ENCODE peak calls at places on chromosome 17, in four cellular contexts. R is left ventricle myocardium inferior, B is mucosa of descending colon, X is uterus. Y is an unnamed sample.

GRCh38 chr17:2215616-2216364 is 87.8 kb downstream of the SMG6 start:
- DNase-seq in X (peak), R (peak), B (peak), Y (peak)

GRCh38 chr17:79930077-79930785 is 91.0 kb upstream of the CBX4 start:
- DNase-seq in X (no peak), B (no peak), R (no peak), Y (no peak)

GRCh38 chr17:80023261-80024205 is 12.1 kb downstream of the TBC1D16 start:
- DNase-seq in X (peak), B (no peak), R (no peak), Y (no peak)

GRCh38 chr17:4543557-4544026 is 11.6 kb downstream of the MYBBP1A start:
- DNase-seq in X (no peak), B (no peak), R (no peak), Y (no peak)

GRCh38 chr17:63474174-63474913 is 2.5 kb upstream of the ACE start:
- DNase-seq in B (peak), X (no peak), R (peak), Y (peak)

GRCh38 chr17:57744195-57745170 is 616 bp downstream of the CCDC182 start:
- DNase-seq in X (no peak), B (no peak), R (no peak), Y (no peak)

GRCh38 chr17:17877548-17878358 is 41.0 kb upstream of the SREBF1 start:
- DNase-seq in R (peak), B (peak), X (peak), Y (peak)

GRCh38 chr17:27402943-27403342 is 53.3 kb upstream of the KSR1 start:
- DNase-seq in B (no peak), R (no peak), X (no peak), Y (no peak)

GRCh38 chr17:31093866-31094599 is 744 bp upstream of the NF1 start:
- DNase-seq in X (no peak), R (no peak), B (peak), Y (no peak)

GRCh38 chr17:42913527-42913926 is 12.9 kb downstream of the G6PC1 start:
- DNase-seq in X (no peak), B (no peak), R (no peak), Y (no peak)

GRCh38 chr17:82685291-82685690 is 13.2 kb downstream of the RAB40B start:
- DNase-seq in B (no peak), R (no peak), X (no peak), Y (no peak)

GRCh38 chr17:12402963-12403622 is 262.6 kb upstream of the MYOCD start:
- DNase-seq in R (no peak), X (no peak), B (no peak), Y (no peak)

GRCh38 chr17:27381007-27381501 is 75.2 kb upstream of the KSR1 start:
- DNase-seq in X (peak), R (peak), B (peak), Y (peak)

GRCh38 chr17:77356690-77357201 is 216.0 kb downstream of the SEC14L1 start:
- DNase-seq in X (peak), B (peak), R (no peak), Y (peak)

GRCh38 chr17:61338874-61339478 is 60.7 kb upstream of the TBX2 start:
- DNase-seq in B (no peak), R (no peak), X (no peak), Y (no peak)

GRCh38 chr17:19867094-19867653 is 562 bp downstream of the ULK2 start:
- DNase-seq in B (peak), R (peak), X (peak), Y (peak)

GRCh38 chr17:2876467-2876866 is 80.2 kb downstream of the RAP1GAP2 start:
- DNase-seq in B (no peak), R (no peak), X (no peak), Y (no peak)

GRCh38 chr17:20234266-20234665 is 225.1 kb downstream of the SPECC1 start:
- DNase-seq in X (no peak), R (no peak), B (no peak), Y (no peak)

GRCh38 chr17:27741361-27741861 is 58.9 kb downstream of the NOS2 start:
- DNase-seq in B (no peak), R (no peak), X (no peak), Y (peak)

GRCh38 chr17:78650093-78650715 is 73.0 kb upstream of the DNAH17 start:
- DNase-seq in X (no peak), R (no peak), B (no peak), Y (no peak)

GRCh38 chr17:1713878-1714487 is 3.8 kb upstream of the TLCD2 start:
- DNase-seq in R (no peak), B (peak), X (peak), Y (peak)

GRCh38 chr17:8696951-8697745 is 47.5 kb downstream of the CCDC42 start:
- DNase-seq in R (no peak), X (peak), B (no peak), Y (no peak)

GRCh38 chr17:45681706-45682105 is 102.4 kb upstream of the CRHR1 start:
- DNase-seq in B (no peak), X (no peak), R (no peak), Y (no peak)

GRCh38 chr17:79919862-79920720 is 80.9 kb upstream of the CBX4 start:
- DNase-seq in R (no peak), X (no peak), B (no peak), Y (no peak)

GRCh38 chr17:12395733-12396354 is 269.8 kb upstream of the MYOCD start:
- DNase-seq in B (peak), X (no peak), R (no peak), Y (peak)

GRCh38 chr17:17126131-17127110 is 79.7 kb downstream of the PLD6 start:
- DNase-seq in R (no peak), X (no peak), B (no peak), Y (no peak)

GRCh38 chr17:54408741-54409140 is 491.9 kb upstream of the TOM1L1 start:
- DNase-seq in R (no peak), B (no peak), X (no peak), Y (no peak)

GRCh38 chr17:561118-561517 is 153.5 kb downstream of the VPS53 start:
- DNase-seq in X (no peak), R (no peak), B (no peak), Y (no peak)

GRCh38 chr17:65533855-65534457 is 27.5 kb downstream of the AXIN2 start:
- DNase-seq in X (no peak), B (no peak), R (no peak), Y (no peak)

GRCh38 chr17:44353656-44354331 is 8.7 kb downstream of the GRN start:
- DNase-seq in B (no peak), X (peak), R (peak), Y (no peak)

GRCh38 chr17:50244771-50245170 is 29.5 kb upstream of the TMEM92 start:
- DNase-seq in X (no peak), B (no peak), R (no peak), Y (no peak)

GRCh38 chr17:43816336-43817320 is 16.3 kb downstream of the MPP3 start:
- DNase-seq in B (no peak), R (no peak), X (no peak), Y (no peak)

GRCh38 chr17:74807925-74808324 is 31.8 kb upstream of the NAT9 start:
- DNase-seq in R (no peak), X (no peak), B (no peak), Y (no peak)

GRCh38 chr17:58335061-58335731 is 6.6 kb upstream of the TSPOAP1 start:
- DNase-seq in B (no peak), X (no peak), R (no peak), Y (peak)

GRCh38 chr17:28216032-28216431 is 103.0 kb upstream of the TMEM97 start:
- DNase-seq in X (no peak), B (no peak), R (no peak), Y (no peak)

GRCh38 chr17:70420876-70421445 is 251.6 kb downstream of the KCNJ2 start:
- DNase-seq in B (no peak), R (no peak), X (no peak), Y (no peak)

GRCh38 chr17:41781404-41782110 is 5.0 kb downstream of the JUP start:
- DNase-seq in B (no peak), R (peak), X (no peak), Y (peak)

GRCh38 chr17:16135461-16135860 is 79.9 kb downstream of the NCOR1 start:
- DNase-seq in B (no peak), X (no peak), R (no peak), Y (no peak)

GRCh38 chr17:59800530-59800942 is 92.2 kb downstream of the TUBD1 start:
- DNase-seq in X (no peak), R (no peak), B (no peak), Y (no peak)

GRCh38 chr17:38465420-38466345 is 37.4 kb downstream of the ARHGAP23 start:
- DNase-seq in R (peak), X (peak), B (no peak), Y (peak)
- H3K4me3 ChIP-seq in R (peak), X (peak), B (no peak), Y (peak)

GRCh38 chr17:7336240-7337175 is at the start of gene ACAP1:
- DNase-seq in B (peak), X (no peak), R (no peak), Y (no peak)
- H3K4me3 ChIP-seq in B (peak), X (no peak), R (peak), Y (no peak)

DNA sequence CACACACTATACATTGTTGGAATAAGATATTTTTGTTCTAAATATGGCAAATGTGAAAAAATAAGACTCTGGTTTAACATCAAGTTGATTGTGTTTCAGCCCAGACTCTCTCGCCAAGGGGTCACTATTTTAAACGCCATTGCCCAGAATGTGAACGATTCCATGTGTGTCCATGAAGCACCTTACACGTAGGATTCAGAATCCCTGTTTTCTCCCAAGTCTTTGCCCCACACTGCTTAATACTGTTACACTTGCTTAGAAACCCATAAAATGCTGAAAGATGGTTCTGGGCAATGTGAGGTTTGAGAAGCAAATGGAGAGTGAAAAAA is 7.7 kb downstream of the HS3ST3B1 start:
- DNase-seq in B (no peak), R (no peak), X (no peak), Y (no peak)
- H3K4me3 ChIP-seq in B (no peak), R (peak), X (no peak), Y (no peak)

DNA sequence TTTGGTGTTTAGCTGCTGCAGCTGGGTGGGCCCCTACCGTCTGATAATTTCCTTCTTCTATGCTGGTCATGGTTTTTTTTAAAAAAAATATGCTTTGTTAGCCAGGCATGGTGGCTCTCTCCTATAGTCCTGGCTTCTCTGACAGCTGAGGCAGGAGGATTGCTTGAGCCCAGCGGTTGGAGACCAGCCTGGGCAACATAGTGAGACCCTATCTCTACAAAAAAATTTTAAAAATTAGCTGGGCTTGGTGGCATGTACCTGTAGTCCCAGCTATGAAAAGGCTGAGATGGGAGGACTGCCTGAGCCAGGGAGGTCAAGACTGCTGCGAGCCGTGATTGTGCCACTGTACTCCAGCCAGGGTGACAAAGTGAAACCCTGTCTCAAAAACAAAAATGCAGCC is 19.4 kb downstream of the B4GALNT2 start:
- DNase-seq in R (no peak), B (no peak), X (no peak), Y (no peak)
- H3K4me3 ChIP-seq in R (no peak), B (no peak), X (no peak), Y (no peak)

GRCh38 chr17:81379523-81379942 is 15.7 kb upstream of the BAHCC1 start:
- DNase-seq in B (peak), X (no peak), R (no peak), Y (no peak)
- H3K4me3 ChIP-seq in B (no peak), X (no peak), R (no peak), Y (no peak)